ENCODE peak calls at places on chromosomes 11 and 22, in five cellular contexts. Q is aorta; P is stimulated activated CD8-positive, alpha-beta memory T cell treated with anti-CD3 and anti-CD28 coated beads, Interleukin-15, amount 100 ng/mL, for 24 hours; J is NCI-H2029 treated with DMSO at 0.1 percent for 48 hours; X is effector CD4-positive, alpha-beta T cell. C is an unnamed sample.

GRCh38 chr11:78586452-78587046 is 11.9 kb upstream of the NARS2 start:
- DNase-seq in Q (no peak), P (no peak), J (peak; percentile 2), X (no peak), C (no peak)

GRCh38 chr11:44605965-44606364 is 40.5 kb downstream of the CD82 start:
- DNase-seq in Q (no peak), P (no peak), J (no peak), X (no peak), C (no peak)

GRCh38 chr11:77557553-77557952 is 32.2 kb upstream of the AQP11 start:
- DNase-seq in Q (no peak), P (no peak), J (no peak), X (no peak), C (no peak)

GRCh38 chr11:27991731-27992130 is 116.2 kb downstream of the KIF18A start:
- DNase-seq in Q (no peak), P (no peak), J (no peak), X (no peak), C (no peak)

GRCh38 chr11:117287668-117288067 is 3.5 kb upstream of the BACE1-AS start:
- DNase-seq in Q (no peak), P (no peak), J (no peak), X (no peak), C (no peak)

GRCh38 chr11:33900159-33900855 is 8.4 kb upstream of the LMO2 start:
- DNase-seq in Q (no peak), P (no peak), J (no peak), X (no peak), C (no peak)

GRCh38 chr11:87368876-87369480 is 331.2 kb downstream of the TMEM135 start:
- DNase-seq in Q (no peak), P (no peak), J (no peak), X (no peak), C (no peak)

GRCh38 chr22:35335936-35336781 is 36.5 kb downstream of the TOM1 start:
- DNase-seq in Q (no peak), P (no peak), J (no peak), X (no peak), C (no peak)

C was measured in NCI-H1048.